ENCODE peak calls at places on chromosomes 11 and 22, in five cellular contexts. C, R, V, B and D are unnamed samples.

GRCh38 chr11:27239305-27239942 is 123.6 kb downstream of the CCDC34 start:
- DNase-seq in C (no peak), V (no peak), B (peak), R (peak), D (no peak)

GRCh38 chr11:15885913-15886698 is 470.2 kb downstream of the SOX6 start:
- DNase-seq in V (no peak), B (no peak), R (no peak), C (no peak), D (no peak)

GRCh38 chr11:15101072-15101701 is 13.5 kb upstream of the INSC start:
- DNase-seq in B (no peak), V (peak), R (peak), C (no peak), D (no peak)

GRCh38 chr22:33076368-33076767 is 18.2 kb upstream of the SYN3 start:
- DNase-seq in B (no peak), C (no peak), V (no peak), R (no peak), D (no peak)

GRCh38 chr11:62399172-62399867 is 19.5 kb upstream of the SCGB1A1 start:
- DNase-seq in B (peak), R (no peak), V (no peak), C (no peak), D (peak)

GRCh38 chr11:58958500-58958899 is 19.2 kb downstream of the GLYATL1 start:
- DNase-seq in V (peak), C (no peak), R (peak), B (peak), D (no peak)

GRCh38 chr11:31817054-31817620 is 6.0 kb upstream of the PAX6 start:
- DNase-seq in C (no peak), V (peak), R (no peak), B (no peak), D (no peak)

GRCh38 chr11:126282361-126282741 is 542 bp upstream of the TIRAP start:
- DNase-seq in C (no peak), B (peak), R (peak), V (peak), D (no peak)

GRCh38 chr11:96741068-96741467 is 351.3 kb downstream of the JRKL start:
- DNase-seq in V (no peak), R (no peak), C (no peak), B (no peak), D (no peak)

GRCh38 chr22:27668828-27669797 is 132.4 kb downstream of the MN1 start:
- DNase-seq in R (peak), B (no peak), C (peak), V (no peak), D (no peak)

GRCh38 chr22:29938285-29938693 is 55.3 kb downstream of the MTMR3 start:
- DNase-seq in R (no peak), V (peak), B (no peak), C (no peak), D (no peak)

GRCh38 chr11:116955949-116956348 is 118.5 kb upstream of the APOA1 start:
- DNase-seq in V (peak), R (no peak), C (no peak), B (no peak), D (no peak)

GRCh38 chr11:69000831-69001245 is 12.2 kb downstream of the MRGPRF start:
- DNase-seq in B (peak), R (no peak), C (peak), V (peak), D (peak)

GRCh38 chr22:48751539-48752437 is 1075.9 kb downstream of the BRD1 start:
- DNase-seq in B (no peak), V (no peak), C (no peak), R (no peak), D (peak)

GRCh38 chr11:73195191-73196007 is 22.7 kb upstream of the P2RY2 start:
- DNase-seq in C (peak), V (no peak), B (no peak), R (no peak), D (no peak)

GRCh38 chr22:42909363-42910058 is 52.4 kb upstream of the ARFGAP3 start:
- DNase-seq in R (no peak), B (no peak), V (no peak), C (no peak), D (no peak)
- H3K27ac ChIP-seq in R (peak), B (peak), V (no peak), C (no peak), D (peak)

GRCh38 chr11:128718064-128718463 is 24.2 kb downstream of the FLI1 start:
- DNase-seq in C (no peak), B (no peak), R (no peak), V (no peak), D (no peak)

GRCh38 chr11:128716661-128717210 is 22.9 kb downstream of the FLI1 start:
- DNase-seq in C (no peak), R (no peak), B (peak), V (no peak), D (no peak)

GRCh38 chr11:128717581-128717980 is 23.7 kb downstream of the FLI1 start:
- DNase-seq in R (no peak), C (no peak), V (no peak), B (no peak), D (no peak)

GRCh38 chr11:128719556-128719824 is 25.6 kb downstream of the FLI1 start:
- DNase-seq in C (no peak), V (no peak), B (no peak), R (no peak), D (no peak)

GRCh38 chr11:128720522-128720985 is 26.7 kb downstream of the FLI1 start:
- DNase-seq in C (peak), B (no peak), R (peak), V (no peak), D (no peak)
- H3K27ac ChIP-seq in C (no peak), B (no peak), R (peak), V (no peak), D (peak)

GRCh38 chr11:47609675-47610074 is 15.5 kb upstream of the C1QTNF4 start:
- DNase-seq in R (no peak), C (no peak), V (no peak), B (no peak), D (no peak)
- H3K27ac ChIP-seq in R (no peak), C (no peak), V (no peak), B (no peak), D (no peak)

GRCh38 chr11:118689852-118690552 is 10.6 kb upstream of the TREH start:
- DNase-seq in B (peak), C (peak), V (peak), R (peak), D (peak)
- H3K27ac ChIP-seq in B (peak), C (peak), V (peak), R (peak), D (peak)

DNA sequence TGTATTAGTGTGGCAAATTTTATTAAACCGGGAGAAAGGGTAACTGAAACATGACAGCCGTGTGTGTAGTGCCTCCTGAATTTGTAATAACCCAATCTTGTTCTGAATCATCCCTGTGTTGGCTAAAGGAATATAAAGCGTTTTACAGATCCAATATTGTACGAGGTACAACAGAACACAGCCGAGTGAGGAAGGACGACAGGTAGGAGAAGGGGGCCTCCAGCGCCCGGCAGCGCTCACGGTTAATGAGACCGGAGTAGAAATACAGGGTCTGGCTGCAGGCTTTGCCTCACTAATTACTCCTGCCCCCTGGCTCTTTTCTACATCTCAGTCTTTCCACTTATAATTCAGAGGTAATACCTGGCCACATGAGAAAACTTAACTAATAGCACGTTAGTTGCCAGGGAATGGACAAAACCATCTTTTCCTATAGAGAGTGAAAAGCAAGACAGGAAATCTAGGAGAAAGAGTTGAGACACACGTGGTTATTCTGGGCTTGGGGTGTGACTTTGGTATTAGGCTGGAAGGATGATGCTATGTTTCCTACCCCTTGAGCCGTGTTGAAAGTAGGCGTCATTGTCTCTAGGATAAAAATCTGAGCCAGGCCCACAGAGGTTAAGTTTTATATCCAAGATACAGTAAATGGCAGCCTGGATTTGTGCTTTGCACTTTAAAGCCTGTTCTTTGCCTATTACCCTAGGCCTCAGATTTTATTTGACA is 54.0 kb downstream of the GRIK4 start:
- DNase-seq in R (no peak), B (no peak), V (no peak), C (no peak), D (no peak)
- H3K27ac ChIP-seq in R (no peak), B (no peak), V (no peak), C (no peak), D (no peak)

GRCh38 chr11:76792505-76793264 is 9.5 kb downstream of the TSKU start:
- DNase-seq in C (no peak), V (no peak), R (no peak), B (no peak), D (peak)
- H3K27ac ChIP-seq in C (peak), V (peak), R (no peak), B (peak), D (peak)

GRCh38 chr11:60950933-60951610 is 904 bp downstream of the SLC15A3 start:
- DNase-seq in C (peak), V (no peak), R (no peak), B (peak), D (no peak)
- H3K27ac ChIP-seq in C (no peak), V (no peak), R (peak), B (peak), D (peak)

DNA sequence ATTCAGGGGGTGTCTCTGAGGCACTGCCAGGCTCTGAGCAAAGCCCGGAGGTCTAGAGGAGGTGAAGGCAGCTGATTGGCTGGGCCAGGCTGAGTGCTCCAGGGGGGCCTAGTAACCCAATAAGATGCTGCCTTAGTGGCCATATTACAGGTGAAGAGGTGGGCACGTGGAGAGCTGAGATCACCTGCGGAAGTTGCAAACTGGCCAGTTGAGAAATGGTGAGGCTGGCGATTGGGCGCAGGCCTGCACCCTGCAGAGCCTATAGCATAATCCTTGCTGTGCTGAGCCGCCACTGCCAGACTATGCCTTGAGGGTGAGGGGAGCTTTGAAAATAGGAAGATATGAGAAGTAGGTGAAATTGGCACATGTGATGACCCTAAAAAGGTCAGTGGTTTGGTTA is 21.7 kb downstream of the DERL3 start:
- DNase-seq in R (no peak), C (peak), V (no peak), B (no peak), D (no peak)
- H3K27ac ChIP-seq in R (peak), C (no peak), V (no peak), B (no peak), D (no peak)

GRCh38 chr22:46058591-46059519 is 81.9 kb upstream of the WNT7B start:
- DNase-seq in V (no peak), C (peak), B (peak), R (peak), D (peak)
- H3K27ac ChIP-seq in V (peak), C (peak), B (peak), R (peak), D (peak)